ENCODE peak calls at places on chromosomes 2 and 18, in seven cellular contexts. W, G, N, P, F, K and R are unnamed samples.

GRCh38 chr2:112996635-112997034 is 8.6 kb upstream of the IL36A start:
- DNase-seq in G (no peak), P (no peak), W (no peak), K (no peak), N (no peak), F (no peak), R (no peak)

GRCh38 chr2:237259201-237259600 is 154.8 kb downstream of the COL6A3 start:
- DNase-seq in W (no peak), P (no peak), F (no peak), N (no peak), K (no peak), G (no peak), R (no peak)

GRCh38 chr18:44887227-44887631 is 206.5 kb downstream of the SETBP1 start:
- DNase-seq in W (no peak), P (no peak), F (no peak), K (peak), G (no peak), N (peak), R (no peak)

GRCh38 chr2:118889995-118890394 is 42.5 kb upstream of the EN1 start:
- DNase-seq in W (no peak), G (no peak), K (no peak), F (no peak), N (no peak), P (no peak), R (no peak)

GRCh38 chr18:59994357-59994756 is 94.6 kb downstream of the PMAIP1 start:
- DNase-seq in G (no peak), K (no peak), W (no peak), N (no peak), P (no peak), F (no peak), R (no peak)

GRCh38 chr2:6516674-6517073 is 349.0 kb downstream of the CMPK2 start:
- DNase-seq in W (no peak), N (no peak), P (no peak), K (no peak), F (no peak), G (no peak), R (no peak)

GRCh38 chr18:24231773-24232735 is 93.2 kb downstream of the CABYR start:
- DNase-seq in F (no peak), G (no peak), K (no peak), W (no peak), N (peak), P (peak), R (peak)

GRCh38 chr2:88540346-88540745 is 86.9 kb downstream of the EIF2AK3 start:
- DNase-seq in W (no peak), G (no peak), P (no peak), K (no peak), N (peak), F (no peak), R (no peak)

GRCh38 chr2:142112648-142113278 is 18.1 kb downstream of the LRP1B start:
- DNase-seq in P (no peak), N (peak), F (no peak), K (no peak), W (no peak), G (no peak), R (no peak)

GRCh38 chr18:43578636-43579203 is 301.4 kb upstream of the SYT4 start:
- DNase-seq in K (no peak), F (peak), W (no peak), N (no peak), P (no peak), G (no peak), R (no peak)

GRCh38 chr2:239814917-239815637 is 210.1 kb downstream of the NDUFA10 start:
- DNase-seq in N (no peak), K (no peak), F (no peak), W (no peak), P (peak), G (no peak), R (no peak)

GRCh38 chr2:130341562-130342019 is 1.1 kb upstream of the IMP4 start:
- DNase-seq in K (no peak), F (no peak), N (peak), W (no peak), G (no peak), P (no peak), R (no peak)

GRCh38 chr2:97848347-97848746 is 135.0 kb downstream of the ZAP70 start:
- DNase-seq in W (no peak), G (no peak), P (no peak), N (no peak), F (no peak), K (no peak), R (no peak)

GRCh38 chr2:38076710-38077430 is 919 bp upstream of the CYP1B1 start:
- DNase-seq in N (peak), P (peak), W (no peak), G (peak), K (peak), F (peak), R (no peak)

DNA sequence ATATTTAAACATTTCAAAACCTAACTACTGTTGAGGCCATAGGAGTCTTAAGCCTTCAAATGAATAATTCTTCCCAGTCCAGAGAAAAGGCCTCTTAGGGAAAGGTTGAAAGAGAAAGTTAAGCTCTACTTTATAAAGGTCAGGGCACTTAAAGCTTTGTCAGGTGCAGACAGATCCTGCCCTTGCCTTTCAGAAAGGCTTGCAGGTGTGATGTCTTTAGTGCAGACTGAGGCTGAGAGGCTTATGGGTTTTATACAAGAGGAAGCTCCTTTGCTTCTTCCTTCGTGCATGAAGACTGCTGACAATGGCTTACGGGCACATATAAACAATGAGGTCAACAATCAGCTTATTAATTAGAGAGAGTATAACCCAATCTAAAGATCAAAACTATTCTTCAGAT is 105.0 kb upstream of the LINC00305 start:
- DNase-seq in N (no peak), F (no peak), G (no peak), K (no peak), W (no peak), P (no peak), R (no peak)
- TF ChIP-seq CTCF in N (no peak), F (no peak), G (no peak), K (no peak), W (no peak), P (no peak), R (no peak)

GRCh38 chr2:16816522-16816921 is 150.9 kb upstream of the CYRIA start:
- DNase-seq in W (no peak), P (no peak), F (no peak), K (no peak), N (no peak), G (no peak), R (no peak)

GRCh38 chr2:16817305-16818202 is 151.9 kb upstream of the CYRIA start:
- DNase-seq in K (no peak), F (no peak), N (no peak), W (no peak), P (no peak), G (no peak), R (peak)

GRCh38 chr2:16818203-16818556 is 152.5 kb upstream of the CYRIA start:
- DNase-seq in G (no peak), W (no peak), K (no peak), N (no peak), P (no peak), F (no peak), R (no peak)

GRCh38 chr2:16813593-16813992 is 148.0 kb upstream of the CYRIA start:
- DNase-seq in P (no peak), N (no peak), K (no peak), F (no peak), W (no peak), G (no peak), R (no peak)
- TF ChIP-seq CTCF in P (no peak), N (no peak), K (no peak), F (no peak), W (no peak), G (no peak), R (no peak)

GRCh38 chr2:203376173-203376572 is 48.0 kb downstream of the ABI2 start:
- DNase-seq in G (no peak), F (no peak), N (no peak), W (no peak), K (no peak), P (no peak), R (no peak)
- TF ChIP-seq CTCF in G (peak), F (no peak), N (no peak), W (no peak), K (peak), P (no peak), R (no peak)

GRCh38 chr2:1584691-1585485 is 159.4 kb downstream of the PXDN start:
- DNase-seq in K (peak), P (no peak), W (no peak), N (no peak), G (no peak), F (no peak), R (no peak)
- TF ChIP-seq CTCF in K (no peak), P (no peak), W (no peak), N (no peak), G (no peak), F (no peak), R (no peak)

GRCh38 chr2:232611061-232611460 is 22.3 kb upstream of the EFHD1 start:
- DNase-seq in K (no peak), P (no peak), W (no peak), N (no peak), F (no peak), G (no peak), R (no peak)

GRCh38 chr2:232610081-232610480 is 23.3 kb upstream of the EFHD1 start:
- DNase-seq in N (no peak), F (no peak), P (no peak), K (no peak), W (no peak), G (no peak), R (no peak)

GRCh38 chr2:232611559-232612218 is 21.7 kb upstream of the EFHD1 start:
- DNase-seq in P (peak), G (no peak), N (peak), K (peak), W (no peak), F (peak), R (no peak)

GRCh38 chr2:232607011-232607410 is 26.4 kb upstream of the EFHD1 start:
- DNase-seq in P (no peak), N (no peak), K (no peak), F (no peak), G (no peak), W (no peak), R (no peak)

GRCh38 chr2:232609607-232610006 is 23.8 kb upstream of the EFHD1 start:
- DNase-seq in N (no peak), G (no peak), K (no peak), F (no peak), P (no peak), W (no peak), R (no peak)
- TF ChIP-seq CTCF in N (no peak), G (no peak), K (no peak), F (no peak), P (no peak), W (no peak), R (no peak)